ENCODE peak calls at places on chromosomes 2 and 18, in six cellular contexts. E is EL; X is NCI-H1436; A is activated naive CD4-positive, alpha-beta T cell; K is adipocyte; L is iPS DF 19.7. O is an unnamed sample.
A peak's percentile ranks its signal among the peaks of the same experiment; 100 is the strongest.

GRCh38 chr2:6823111-6823510 is 42.6 kb downstream of the CMPK2 start:
- DNase-seq in E (peak; percentile 71), X (no peak), A (no peak), K (peak; percentile 66), L (no peak), O (no peak)

GRCh38 chr2:112869258-112869842 is 32.8 kb upstream of the IL1B start:
- DNase-seq in E (peak; percentile 93), X (peak; percentile 32), A (no peak), K (peak; percentile 81), L (no peak), O (peak; percentile 80)

GRCh38 chr2:108171652-108172051 is 68.1 kb upstream of the SULT1C3 start:
- DNase-seq in E (no peak), X (no peak), A (no peak), K (no peak), L (no peak), O (peak; percentile 18)

GRCh38 chr18:47191956-47192355 is 15.8 kb upstream of the IER3IP1 start:
- DNase-seq in E (peak; percentile 3), X (no peak), A (no peak), K (no peak), L (no peak), O (peak; percentile 80)

GRCh38 chr2:159243521-159243920 is 43.0 kb downstream of the WDSUB1 start:
- DNase-seq in E (no peak), X (no peak), A (no peak), K (no peak), L (no peak), O (peak; percentile 24)

GRCh38 chr2:216148983-216149382 is 39.8 kb downstream of the XRCC5 start:
- DNase-seq in E (no peak), X (no peak), A (no peak), K (no peak), L (no peak), O (no peak)

GRCh38 chr2:74653589-74653984 is 460 bp upstream of the SEMA4F start:
- DNase-seq in E (no peak), X (no peak), A (no peak), K (no peak), L (no peak), O (no peak)

GRCh38 chr18:69158949-69159348 is 241.7 kb upstream of the DOK6 start:
- DNase-seq in E (no peak), X (no peak), A (no peak), K (no peak), L (no peak), O (no peak)

GRCh38 chr2:204665244-204665643 is 120.0 kb downstream of the PARD3B start:
- DNase-seq in E (peak; percentile 91), X (no peak), A (no peak), K (peak; percentile 69), L (peak; percentile 7), O (peak; percentile 58)

GRCh38 chr2:223047260-223047761 is 4.7 kb upstream of the KCNE4 start:
- DNase-seq in E (peak; percentile 88), X (no peak), A (no peak), K (peak; percentile 91), L (no peak), O (peak; percentile 30)

GRCh38 chr2:25444608-25445270 is 103.0 kb upstream of the DNMT3A start:
- DNase-seq in E (no peak), X (no peak), A (no peak), K (no peak), L (no peak), O (no peak)

GRCh38 chr18:56124186-56124585 is 514.2 kb downstream of the TXNL1 start:
- DNase-seq in E (peak; percentile 85), X (no peak), A (no peak), K (peak; percentile 66), L (no peak), O (peak; percentile 41)

GRCh38 chr18:50816767-50817166 is 3.0 kb downstream of the MRO start:
- DNase-seq in E (no peak), X (no peak), A (no peak), K (peak; percentile 86), L (no peak), O (no peak)

GRCh38 chr2:217691920-217692666 is 310.7 kb downstream of the TNS1 start:
- DNase-seq in E (peak; percentile 82), X (no peak), A (no peak), K (peak; percentile 72), L (no peak), O (peak; percentile 34)

GRCh38 chr18:68840554-68841263 is 42.8 kb downstream of the CCDC102B start:
- DNase-seq in E (peak; percentile 91), X (no peak), A (no peak), K (peak; percentile 94), L (peak; percentile 28), O (peak; percentile 88)

GRCh38 chr2:86020984-86021383 is 84.7 kb downstream of the POLR1A start:
- DNase-seq in E (no peak), X (no peak), A (no peak), K (peak; percentile 20), L (no peak), O (no peak)

GRCh38 chr2:240716130-240716798 is 24.6 kb downstream of the AQP12A start:
- DNase-seq in E (no peak), X (no peak), A (no peak), K (no peak), L (no peak), O (no peak)

GRCh38 chr2:231037731-231038482 is 584 bp downstream of the C2orf72 start:
- DNase-seq in E (peak; percentile 16), X (no peak), A (no peak), K (peak; percentile 54), L (no peak), O (no peak)

O was measured in HT1080.